ENCODE peak calls at places on chromosome 22, in ten cellular contexts. Q is HCT116, O is ovary, P is esophagus squamous epithelium, H is prostate gland, T is adrenal gland, U is K562, S is A549, R is stomach, Z is body of pancreas. D is an unnamed sample.

GRCh38 chr22:17792289-17792688 is 18.0 kb upstream of the BID start:
- DNase-seq in S (no peak), P (no peak), R (no peak), Z (no peak), O (no peak), T (no peak), U (peak), H (no peak), Q (no peak), D (no peak)

GRCh38 chr22:44671742-44672141 is 30.3 kb upstream of the PRR5 start:
- DNase-seq in Q (no peak), U (no peak), P (no peak), H (no peak), O (no peak), S (no peak), Z (no peak), T (no peak), R (no peak), D (no peak)

GRCh38 chr22:36395061-36395849 is 7.5 kb upstream of the MYH9 start:
- DNase-seq in R (peak), T (no peak), S (no peak), P (no peak), U (peak), O (no peak), Q (no peak), H (peak), Z (no peak), D (no peak)

GRCh38 chr22:24230911-24231656 is 13.8 kb downstream of the GGT5 start:
- DNase-seq in R (peak), O (no peak), U (peak), Q (no peak), H (no peak), P (no peak), T (no peak), Z (peak), S (no peak), D (no peak)

GRCh38 chr22:50141891-50142363 is 28.6 kb upstream of the PANX2 start:
- DNase-seq in O (no peak), U (no peak), Q (no peak), P (no peak), S (no peak), T (no peak), H (no peak), R (no peak), Z (no peak), D (no peak)

GRCh38 chr22:17727244-17727892 is 46.9 kb downstream of the BID start:
- DNase-seq in Q (no peak), O (no peak), H (no peak), T (no peak), Z (no peak), R (no peak), S (no peak), P (no peak), U (no peak), D (no peak)

GRCh38 chr22:48182896-48183805 is 1420.7 kb downstream of the TBC1D22A start:
- DNase-seq in P (no peak), R (no peak), T (no peak), H (no peak), O (no peak), Q (no peak), U (no peak), Z (no peak), S (no peak), D (no peak)

GRCh38 chr22:28002181-28002700 is 83.2 kb upstream of the PITPNB start:
- DNase-seq in H (no peak), U (no peak), Q (no peak), S (no peak), P (no peak), Z (no peak), R (no peak), O (no peak), T (no peak), D (no peak)

GRCh38 chr22:28925916-28926315 is 42.5 kb downstream of the ZNRF3 start:
- DNase-seq in U (no peak), T (no peak), R (no peak), H (no peak), O (no peak), S (no peak), P (no peak), Z (no peak), Q (no peak), D (no peak)

DNA sequence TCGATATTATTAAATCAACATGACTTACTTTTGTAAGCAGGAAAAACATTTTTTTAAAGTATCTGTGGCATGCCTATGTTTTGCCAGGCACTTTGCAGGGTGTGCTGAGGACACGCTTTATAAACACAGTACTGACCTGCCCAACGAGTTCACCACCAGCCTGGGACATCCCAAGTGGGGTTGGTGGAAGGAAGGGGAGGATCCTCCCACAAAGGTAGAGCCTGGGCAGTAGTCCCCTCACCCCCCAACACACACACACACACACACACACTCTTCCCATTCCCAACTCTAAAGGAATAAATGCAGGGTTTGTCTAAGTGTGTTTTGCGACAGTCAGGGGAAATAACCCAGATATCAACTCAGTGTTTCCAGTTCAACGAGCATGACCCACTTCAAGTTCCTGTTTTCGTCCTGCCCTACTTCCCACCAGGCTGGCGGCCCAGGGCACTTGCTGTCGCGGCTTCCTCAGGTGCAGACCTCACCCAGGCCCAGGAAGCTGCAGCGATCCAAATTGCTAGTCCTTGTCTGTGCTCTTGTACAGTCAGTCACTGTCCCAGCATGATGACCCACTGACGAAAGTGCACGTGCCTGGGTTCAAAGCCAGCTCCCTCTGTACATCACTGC is 3.1 kb downstream of the CERK start:
- DNase-seq in T (peak), H (no peak), R (peak), Q (no peak), Z (peak), S (no peak), O (no peak), P (no peak), U (no peak), D (no peak)
- TF ChIP-seq POLR2A in T (no peak), H (no peak), R (no peak), Q (no peak), Z (no peak), S (no peak), O (no peak), P (no peak), U (no peak), D (no peak)

GRCh38 chr22:23146842-23147205 is 1.5 kb downstream of the RAB36 start:
- DNase-seq in Z (no peak), T (no peak), R (no peak), Q (no peak), O (no peak), S (no peak), P (no peak), H (no peak), U (no peak), D (no peak)

GRCh38 chr22:23144432-23144831 is 845 bp upstream of the RAB36 start:
- DNase-seq in Z (no peak), R (no peak), U (no peak), O (no peak), Q (no peak), T (no peak), H (no peak), S (no peak), P (no peak), D (no peak)

GRCh38 chr22:23142546-23143105 is 836 bp upstream of the RSPH14 start:
- DNase-seq in O (no peak), Z (no peak), Q (no peak), P (no peak), U (no peak), H (no peak), S (no peak), T (no peak), R (no peak), D (no peak)

GRCh38 chr22:23143119-23143518 is 1.3 kb upstream of the RSPH14 start:
- DNase-seq in Z (no peak), U (no peak), T (no peak), H (no peak), R (no peak), S (no peak), O (no peak), P (no peak), Q (no peak), D (no peak)

GRCh38 chr22:23144926-23145906 is at the start of gene RAB36:
- DNase-seq in O (peak), P (peak), H (peak), S (peak), U (peak), R (peak), Z (peak), T (peak), Q (peak), D (peak)
- TF ChIP-seq POLR2A in O (no peak), P (no peak), H (no peak), S (peak), U (no peak), R (no peak), Z (no peak), T (no peak), Q (no peak), D (peak)

GRCh38 chr22:46146329-46146728 is 4.0 kb upstream of the PPARA start:
- DNase-seq in R (no peak), U (no peak), T (no peak), P (no peak), Z (no peak), O (no peak), Q (no peak), H (no peak), S (no peak), D (no peak)

GRCh38 chr22:46147061-46147460 is 3.3 kb upstream of the PPARA start:
- DNase-seq in Z (no peak), S (no peak), R (no peak), P (no peak), T (peak), U (no peak), H (no peak), Q (no peak), O (no peak), D (no peak)

GRCh38 chr22:46148885-46149492 is 1.3 kb upstream of the PPARA start:
- DNase-seq in Z (peak), T (peak), Q (no peak), S (no peak), P (no peak), U (no peak), R (no peak), H (no peak), O (no peak), D (no peak)

GRCh38 chr22:46148336-46148735 is 2.0 kb upstream of the PPARA start:
- DNase-seq in O (no peak), T (peak), S (no peak), P (no peak), Q (no peak), U (no peak), H (no peak), Z (no peak), R (no peak), D (no peak)

GRCh38 chr22:46147471-46148267 is 2.7 kb upstream of the PPARA start:
- DNase-seq in H (no peak), Z (no peak), T (peak), U (no peak), S (no peak), P (no peak), O (peak), R (no peak), Q (no peak), D (no peak)
- TF ChIP-seq POLR2A in H (no peak), Z (no peak), T (no peak), U (no peak), S (no peak), P (no peak), O (no peak), R (no peak), Q (no peak), D (no peak)

GRCh38 chr22:41021039-41021654 is 70.0 kb downstream of the RBX1 start:
- DNase-seq in U (no peak), Q (no peak), Z (peak), S (no peak), R (no peak), O (peak), P (no peak), H (peak), T (no peak), D (no peak)

GRCh38 chr22:41021655-41022454 is 70.5 kb upstream of the EP300 start:
- DNase-seq in Z (peak), H (peak), S (peak), T (peak), Q (peak), P (no peak), U (peak), O (peak), R (peak), D (peak)

GRCh38 chr22:41023299-41023623 is 69.1 kb upstream of the EP300 start:
- DNase-seq in O (no peak), H (no peak), T (no peak), Z (no peak), Q (no peak), R (no peak), P (no peak), U (no peak), S (no peak), D (no peak)

DNA sequence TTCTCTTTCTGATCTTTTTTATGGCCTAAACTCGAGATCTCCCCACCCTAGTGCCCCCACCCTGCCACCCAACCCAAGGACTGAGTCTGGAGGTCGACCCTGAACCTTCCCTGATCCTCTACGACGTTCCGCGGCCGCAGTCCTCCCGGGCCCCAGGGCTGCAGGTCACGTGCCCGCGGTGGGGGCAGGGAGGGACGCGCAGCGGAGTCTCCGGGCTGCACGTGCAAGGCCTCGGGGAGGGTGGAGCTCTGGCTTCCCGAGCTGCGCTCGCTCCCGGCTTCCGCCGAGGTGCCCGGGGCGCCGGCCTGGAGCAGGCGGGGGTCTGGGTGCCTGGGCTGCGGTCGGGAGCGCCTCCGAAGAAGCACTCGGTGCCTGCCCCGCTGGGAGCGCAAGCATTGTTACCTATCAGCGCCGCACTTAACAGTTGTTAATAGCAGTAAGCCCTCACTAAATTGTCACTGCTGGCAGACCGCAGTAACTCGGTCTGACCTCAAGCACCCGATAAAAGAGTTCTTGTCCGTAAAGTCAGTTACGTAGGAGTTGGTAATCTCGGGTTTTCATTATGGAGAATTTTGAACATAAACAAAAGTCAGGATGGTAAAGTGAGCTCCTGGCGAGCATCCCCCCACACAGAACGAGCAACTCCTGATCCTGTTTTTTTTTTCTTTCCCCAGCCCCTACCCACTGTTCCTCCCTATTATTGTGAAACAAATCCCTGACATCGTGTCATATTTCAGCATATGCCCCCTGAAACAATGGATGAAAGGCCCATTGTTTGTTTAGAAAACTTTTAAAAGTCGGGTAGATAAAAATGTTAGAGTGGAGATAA is 69.7 kb upstream of the EP300 start:
- DNase-seq in P (peak), O (peak), U (peak), Q (peak), H (peak), R (peak), Z (peak), S (peak), T (peak), D (peak)
- TF ChIP-seq POLR2A in P (peak), O (peak), U (no peak), Q (peak), H (peak), R (peak), Z (peak), S (peak), T (peak), D (no peak)

GRCh38 chr22:20586403-20586745 is 79.0 kb downstream of the MED15 start:
- DNase-seq in Q (no peak), H (no peak), P (no peak), U (no peak), T (no peak), R (no peak), S (no peak), Z (no peak), O (no peak), D (no peak)

GRCh38 chr22:20588843-20589581 is 81.6 kb downstream of the MED15 start:
- DNase-seq in T (no peak), O (no peak), H (no peak), Q (no peak), Z (no peak), S (no peak), P (no peak), R (no peak), U (no peak), D (no peak)

GRCh38 chr22:20587206-20587958 is 80.0 kb downstream of the MED15 start:
- DNase-seq in R (no peak), Q (no peak), T (no peak), P (no peak), Z (no peak), S (no peak), H (no peak), O (no peak), U (no peak), D (no peak)

GRCh38 chr22:20589614-20590476 is 82.4 kb downstream of the MED15 start:
- DNase-seq in T (no peak), R (no peak), O (no peak), P (no peak), U (no peak), S (no peak), H (no peak), Z (no peak), Q (no peak), D (no peak)

GRCh38 chr22:20588092-20588842 is 80.9 kb downstream of the MED15 start:
- DNase-seq in S (no peak), P (no peak), H (no peak), U (no peak), T (no peak), O (no peak), Q (no peak), R (no peak), Z (no peak), D (no peak)
- TF ChIP-seq POLR2A in S (no peak), P (no peak), H (no peak), U (peak), T (no peak), O (no peak), Q (no peak), R (no peak), Z (no peak), D (no peak)

DNA sequence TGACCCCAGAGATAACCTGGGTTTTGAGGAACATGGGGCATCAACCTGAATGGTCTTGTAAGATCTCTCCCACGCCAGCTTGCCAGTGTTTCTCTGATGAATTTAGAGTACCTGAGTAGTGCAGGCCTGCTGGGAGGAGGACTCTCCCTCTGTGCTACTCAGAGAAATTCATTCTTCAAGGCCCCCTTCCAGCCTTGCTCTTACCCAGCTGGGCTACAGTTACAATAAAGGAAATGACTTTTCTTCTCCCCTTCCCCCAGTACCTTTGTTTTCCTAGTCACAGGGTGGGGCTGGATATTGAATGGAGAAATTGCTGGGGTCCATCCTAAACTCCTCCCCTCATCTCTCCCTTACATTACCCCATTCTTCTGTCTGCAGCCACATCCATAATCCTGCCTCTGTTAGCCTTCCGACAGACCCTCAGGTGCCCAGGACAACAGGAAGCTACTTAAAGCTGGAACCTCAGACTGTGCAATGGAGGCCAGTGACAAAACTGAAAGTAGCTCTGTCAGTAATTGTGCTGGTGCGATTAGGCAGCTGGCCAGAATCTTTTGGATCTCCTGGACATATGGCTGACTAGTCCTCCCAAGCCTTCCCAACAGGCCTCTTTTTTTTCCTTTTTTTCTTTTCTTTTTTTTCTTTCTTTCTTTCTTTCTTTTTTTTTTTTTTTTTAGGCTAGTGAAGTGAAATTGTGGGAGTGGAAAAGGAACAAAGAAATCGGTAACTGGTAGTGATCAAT is 17.5 kb downstream of the LIMK2 start:
- DNase-seq in U (no peak), H (peak), P (no peak), O (peak), Z (peak), T (peak), Q (no peak), R (peak), S (no peak), D (no peak)
- TF ChIP-seq POLR2A in U (no peak), H (no peak), P (no peak), O (no peak), Z (no peak), T (no peak), Q (no peak), R (no peak), S (no peak), D (no peak)

GRCh38 chr22:30513462-30513861 is 8.0 kb upstream of the SEC14L4 start:
- DNase-seq in Z (no peak), P (no peak), H (no peak), Q (no peak), U (no peak), T (no peak), R (no peak), O (no peak), S (no peak), D (no peak)

GRCh38 chr22:30514252-30514651 is 8.8 kb upstream of the SEC14L4 start:
- DNase-seq in P (no peak), U (no peak), Q (no peak), T (no peak), S (no peak), O (no peak), H (no peak), R (no peak), Z (no peak), D (no peak)

GRCh38 chr22:30507670-30508069 is 2.2 kb upstream of the SEC14L4 start:
- DNase-seq in T (no peak), Z (no peak), U (no peak), Q (no peak), S (no peak), O (no peak), H (no peak), R (no peak), P (no peak), D (no peak)

GRCh38 chr22:30511109-30511508 is 5.6 kb upstream of the SEC14L4 start:
- DNase-seq in R (no peak), T (no peak), Z (no peak), U (no peak), O (no peak), Q (no peak), P (no peak), H (no peak), S (no peak), D (no peak)

GRCh38 chr22:30511903-30512302 is 6.4 kb upstream of the SEC14L4 start:
- DNase-seq in T (no peak), P (no peak), S (no peak), O (no peak), H (no peak), U (no peak), Z (no peak), R (no peak), Q (no peak), D (no peak)
- TF ChIP-seq POLR2A in T (no peak), P (no peak), S (no peak), O (no peak), H (no peak), U (no peak), Z (no peak), R (no peak), Q (no peak), D (no peak)

GRCh38 chr22:38755911-38756532 is at the start of gene SUN2:
- DNase-seq in Z (peak), S (peak), O (peak), Q (no peak), P (peak), R (peak), T (peak), U (peak), H (peak), D (peak)
- TF ChIP-seq POLR2A in Z (peak), S (peak), O (peak), Q (no peak), P (no peak), R (no peak), T (no peak), U (peak), H (peak), D (peak)

GRCh38 chr22:41449321-41449720 is 2.7 kb upstream of the TOB2 start:
- DNase-seq in Q (no peak), T (no peak), O (peak), U (no peak), Z (no peak), H (no peak), S (no peak), R (no peak), P (no peak), D (no peak)

GRCh38 chr22:41447435-41448188 is 1.0 kb upstream of the TOB2 start:
- DNase-seq in R (peak), T (peak), H (peak), P (no peak), Z (peak), O (peak), S (no peak), U (peak), Q (no peak), D (no peak)

GRCh38 chr22:41446057-41446501 is 522 bp downstream of the TOB2 start:
- DNase-seq in R (peak), Z (peak), Q (no peak), P (no peak), U (peak), H (peak), S (no peak), T (peak), O (peak), D (no peak)

GRCh38 chr22:41446639-41447434 is at the start of gene TOB2:
- DNase-seq in Z (peak), R (peak), S (peak), U (peak), Q (peak), T (peak), H (peak), O (peak), P (peak), D (no peak)

GRCh38 chr22:41448189-41448808 is 1.7 kb upstream of the TOB2 start:
- DNase-seq in O (peak), S (peak), T (peak), Q (peak), H (peak), Z (peak), U (peak), P (peak), R (peak), D (peak)
- TF ChIP-seq POLR2A in O (peak), S (no peak), T (peak), Q (peak), H (peak), Z (peak), U (peak), P (peak), R (peak), D (peak)

GRCh38 chr22:30046716-30047363 is 33.4 kb upstream of the HORMAD2 start:
- DNase-seq in Z (no peak), O (no peak), Q (no peak), P (no peak), T (no peak), U (no peak), S (no peak), R (no peak), H (no peak), D (no peak)
- TF ChIP-seq POLR2A in Z (no peak), O (no peak), Q (no peak), P (no peak), T (no peak), U (no peak), S (no peak), R (no peak), H (no peak), D (no peak)